ENCODE peak calls at places on chromosome 22, in four cellular contexts. I, S, U and T are unnamed samples.
A peak's percentile ranks its signal among the peaks of the same experiment; 100 is the strongest.

GRCh38 chr22:32650553-32651345 is 150.8 kb upstream of the TIMP3 start:
- DNase-seq in I (no peak), S (peak; percentile 51), U (no peak), T (no peak)

GRCh38 chr22:41023299-41023623 is 69.1 kb upstream of the EP300 start:
- DNase-seq in I (no peak), S (no peak), U (no peak), T (no peak)

GRCh38 chr22:19903513-19903912 is 38.1 kb upstream of the COMT start:
- DNase-seq in I (no peak), S (no peak), U (no peak), T (no peak)

GRCh38 chr22:27919943-27920755 is 1.1 kb upstream of the PITPNB start:
- DNase-seq in I (peak; percentile 81), S (no peak), U (peak; percentile 50), T (peak; percentile 26)

GRCh38 chr22:21866821-21867527 is 471 bp downstream of the MAPK1 start:
- DNase-seq in I (no peak), S (peak; percentile 88), U (no peak), T (peak; percentile 33)

GRCh38 chr22:39300198-39300830 is 19.1 kb downstream of the RPL3 start:
- DNase-seq in I (no peak), S (no peak), U (no peak), T (no peak)

GRCh38 chr22:49541451-49542230 is 286.0 kb downstream of the BRD1 start:
- DNase-seq in I (no peak), S (no peak), U (no peak), T (no peak)

GRCh38 chr22:46477967-46478635 is 59.3 kb downstream of the CELSR1 start:
- DNase-seq in I (no peak), S (no peak), U (no peak), T (no peak)

GRCh38 chr22:18001040-18001893 is 23.1 kb downstream of the MICAL3 start:
- DNase-seq in I (peak; percentile 99), S (peak; percentile 100), U (peak; percentile 95), T (peak; percentile 96)

GRCh38 chr22:20610243-20610686 is 102.9 kb downstream of the MED15 start:
- DNase-seq in I (no peak), S (no peak), U (no peak), T (no peak)

GRCh38 chr22:17337639-17338038 is 31.6 kb upstream of the CECR2 start:
- DNase-seq in I (no peak), S (no peak), U (no peak), T (no peak)

DNA sequence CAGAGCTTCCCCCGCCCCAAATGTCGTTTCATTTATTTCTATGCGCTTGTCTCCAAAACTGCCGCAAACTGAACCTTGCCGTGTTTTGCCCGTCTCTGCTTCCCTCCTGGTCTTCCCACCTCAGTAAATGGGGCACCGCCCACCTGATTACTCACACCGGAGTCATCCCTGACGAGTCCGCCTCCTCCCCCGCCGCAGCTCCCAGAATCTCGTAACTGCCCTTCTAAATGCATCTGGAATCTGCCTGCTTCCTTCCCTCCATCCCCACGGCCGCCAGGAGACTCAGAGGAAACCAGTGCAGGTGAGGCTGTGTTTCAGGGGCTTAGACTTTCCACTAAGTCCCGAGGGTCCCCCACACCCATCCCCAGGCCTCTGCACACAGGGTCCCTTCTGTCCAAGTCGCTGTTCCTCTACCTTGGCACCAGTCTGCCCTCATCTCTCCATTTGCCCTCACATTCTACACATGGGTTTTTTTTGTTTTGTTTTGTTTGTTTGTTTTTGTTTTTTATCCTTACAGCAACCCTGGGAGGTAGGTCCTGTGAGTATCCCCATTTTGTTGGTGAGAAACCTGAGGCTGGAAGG is 62.6 kb upstream of the PHF21B start:
- DNase-seq in I (peak; percentile 51), S (peak; percentile 21), U (peak; percentile 53), T (no peak)
- H3K4me3 ChIP-seq in I (no peak overlapping the region), S (no peak overlapping the region), U (no peak overlapping the region), T (no peak overlapping the region)

DNA sequence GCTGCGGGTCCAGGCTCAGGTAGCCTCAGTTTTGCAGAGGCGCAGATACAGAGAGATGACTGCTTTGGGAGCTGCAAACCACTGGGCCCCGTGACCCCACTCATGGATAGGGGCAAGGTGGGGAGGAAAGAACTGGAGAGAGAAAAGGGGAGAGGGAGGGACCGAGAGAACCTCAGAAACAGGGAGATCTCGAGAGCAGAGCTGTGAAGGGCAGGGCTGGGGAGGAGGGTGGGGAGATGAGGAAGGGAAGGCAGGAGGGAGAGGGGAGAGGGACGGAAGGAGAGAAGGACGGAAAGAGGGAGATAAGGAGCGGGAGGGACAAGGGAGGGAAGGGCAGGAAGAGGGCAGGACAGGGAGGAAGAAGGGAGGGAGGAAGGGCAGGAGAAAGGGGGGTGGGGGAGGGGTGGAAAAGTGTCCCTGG is 46.3 kb downstream of the IGLL1 start:
- DNase-seq in I (peak; percentile 72), S (peak; percentile 45), U (peak; percentile 59), T (peak; percentile 15)
- H3K4me1 ChIP-seq in I (peaks cover 56% of the 10 kb centered on the region), S (peaks cover 59% of the 10 kb centered on the region), U (peaks cover 66% of the 10 kb centered on the region), T (no peaks in the 10 kb centered on the region)

GRCh38 chr22:37517826-37518450 is 1.3 kb downstream of the CARD10 start:
- DNase-seq in I (no peak), S (no peak), U (no peak), T (no peak)
- H3K4me3 ChIP-seq in I (no peak overlapping the region), S (no peak overlapping the region), U (peak overlapping the region; percentile 63), T (no peak overlapping the region)

GRCh38 chr22:42892156-42892555 is 35.1 kb upstream of the ARFGAP3 start:
- DNase-seq in I (no peak), S (no peak), U (no peak), T (no peak)

GRCh38 chr22:42893366-42894150 is 36.5 kb upstream of the ARFGAP3 start:
- DNase-seq in I (no peak), S (no peak), U (no peak), T (no peak)

GRCh38 chr22:42891696-42892095 is 34.6 kb upstream of the ARFGAP3 start:
- DNase-seq in I (no peak), S (no peak), U (no peak), T (no peak)

GRCh38 chr22:42891008-42891407 is 33.9 kb upstream of the ARFGAP3 start:
- DNase-seq in I (no peak), S (no peak), U (no peak), T (no peak)

DNA sequence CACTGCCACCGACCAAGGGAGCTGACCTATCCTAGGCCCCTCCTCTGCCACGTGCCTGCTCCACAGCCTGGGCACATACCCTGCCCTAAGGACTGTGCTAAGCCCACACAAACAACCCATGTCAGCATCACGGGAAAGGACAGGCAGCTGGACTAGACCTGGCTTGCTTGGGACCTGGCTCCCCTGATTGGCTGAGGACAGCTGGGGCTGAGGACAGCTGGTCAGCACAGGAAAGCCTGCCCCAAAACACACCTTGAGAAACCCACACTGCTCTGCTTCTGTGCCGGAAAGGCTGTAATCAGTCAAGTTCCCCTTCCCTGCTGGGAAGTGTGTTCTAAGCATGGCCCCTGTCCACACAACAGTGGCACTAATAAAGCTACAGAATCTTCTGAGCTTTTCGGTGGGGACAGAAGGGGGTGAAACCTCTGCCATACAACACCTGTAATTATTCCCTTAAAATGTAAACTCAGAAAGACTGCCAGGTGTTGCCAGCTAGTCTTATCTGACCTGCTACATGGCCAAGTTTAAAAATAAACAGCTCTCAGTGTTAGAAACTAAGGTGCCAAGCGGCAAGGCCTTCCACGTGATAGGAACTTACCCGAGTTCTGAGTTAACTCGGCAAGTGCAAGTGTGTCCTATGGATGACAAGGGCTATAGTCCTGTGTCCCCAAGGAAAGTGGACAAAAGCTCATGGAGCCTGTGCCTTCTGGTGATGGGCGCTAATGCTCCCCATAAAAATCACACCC is 35.7 kb upstream of the ARFGAP3 start:
- DNase-seq in I (no peak), S (no peak), U (no peak), T (no peak)
- H3K4me1 ChIP-seq in I (peaks cover 3% of the 10 kb centered on the region), S (no peaks in the 10 kb centered on the region), U (peaks cover 9% of the 10 kb centered on the region), T (no peaks in the 10 kb centered on the region)

GRCh38 chr22:25110846-25111578 is 88.6 kb upstream of the CRYBB3 start:
- DNase-seq in I (peak; percentile 88), S (peak; percentile 33), U (peak; percentile 87), T (peak; percentile 81)

GRCh38 chr22:25113316-25113721 is 86.3 kb upstream of the CRYBB3 start:
- DNase-seq in I (no peak), S (no peak), U (no peak), T (peak; percentile 18)

GRCh38 chr22:25114369-25115362 is 85.0 kb upstream of the CRYBB3 start:
- DNase-seq in I (no peak), S (no peak), U (no peak), T (no peak)

GRCh38 chr22:25111579-25112517 is 87.8 kb upstream of the CRYBB3 start:
- DNase-seq in I (no peak), S (no peak), U (no peak), T (peak; percentile 71)

DNA sequence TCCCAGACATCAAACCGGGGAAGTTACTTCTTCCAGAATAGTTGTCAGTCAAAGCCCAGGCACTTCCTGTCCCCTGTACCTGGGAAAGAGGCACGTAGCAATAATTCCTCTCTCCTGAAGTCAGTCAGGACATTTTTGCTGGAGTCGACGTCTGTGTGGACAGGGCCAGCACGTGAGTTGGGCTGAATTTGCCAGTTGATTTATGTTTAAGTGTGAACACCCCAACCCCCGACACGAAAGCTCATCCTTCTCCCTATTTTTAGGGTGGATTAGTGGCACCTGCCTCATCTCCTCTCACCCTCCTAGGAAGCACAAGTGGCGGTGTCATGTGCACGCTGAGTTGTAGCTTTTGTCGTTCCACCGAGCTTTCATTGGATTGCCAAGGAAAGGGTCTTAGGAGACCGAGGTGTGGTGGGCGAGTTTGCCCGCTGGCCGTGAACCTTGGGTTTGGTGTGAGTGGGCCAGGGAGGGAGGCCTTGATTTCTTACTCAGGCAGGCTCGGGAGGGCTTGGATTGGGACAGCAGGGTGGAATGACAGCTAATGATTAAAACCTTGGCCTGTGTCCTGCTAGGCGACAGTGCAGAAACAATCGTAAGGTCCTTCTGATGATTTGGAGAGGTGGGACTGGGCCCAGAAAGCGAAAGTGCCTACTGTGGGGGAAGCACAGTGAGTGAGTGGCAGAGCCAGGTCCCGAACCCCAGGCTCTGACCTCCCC is 87.0 kb upstream of the CRYBB3 start:
- DNase-seq in I (no peak), S (no peak), U (no peak), T (no peak)
- H3K4me3 ChIP-seq in I (no peak overlapping the region), S (no peak overlapping the region), U (no peak overlapping the region), T (no peak overlapping the region)

DNA sequence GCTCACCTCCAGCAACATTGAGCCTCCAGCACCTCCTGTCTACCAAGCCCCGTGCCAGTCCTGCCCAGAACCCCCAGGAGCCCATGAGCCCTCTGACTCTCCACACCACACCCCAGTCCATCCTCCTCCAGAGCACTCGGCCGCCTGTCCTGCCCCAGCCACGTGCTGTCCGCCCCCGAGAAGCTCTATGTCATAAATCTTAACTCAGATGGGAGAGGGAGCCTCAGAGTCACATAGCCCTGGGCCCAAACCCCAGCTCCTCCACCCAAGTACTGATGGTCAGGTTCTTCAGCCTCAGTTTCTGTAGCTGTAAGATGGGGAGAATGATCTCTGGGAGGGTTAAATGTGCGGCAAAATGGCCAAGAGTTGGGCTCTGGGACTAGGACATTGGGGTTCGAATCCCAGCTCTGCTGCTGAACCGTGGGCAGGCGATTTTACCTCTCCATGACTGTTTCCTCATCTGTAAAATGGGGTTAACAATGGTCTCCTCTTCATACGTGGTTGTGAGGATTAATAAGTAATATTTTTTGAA is 27.8 kb downstream of the CYTH4 start:
- DNase-seq in I (no peak), S (peak; percentile 42), U (no peak), T (no peak)
- H3K4me1 ChIP-seq in I (peaks cover 10% of the 10 kb centered on the region), S (peaks cover 24% of the 10 kb centered on the region), U (peaks cover 6% of the 10 kb centered on the region), T (peaks cover 2% of the 10 kb centered on the region)

DNA sequence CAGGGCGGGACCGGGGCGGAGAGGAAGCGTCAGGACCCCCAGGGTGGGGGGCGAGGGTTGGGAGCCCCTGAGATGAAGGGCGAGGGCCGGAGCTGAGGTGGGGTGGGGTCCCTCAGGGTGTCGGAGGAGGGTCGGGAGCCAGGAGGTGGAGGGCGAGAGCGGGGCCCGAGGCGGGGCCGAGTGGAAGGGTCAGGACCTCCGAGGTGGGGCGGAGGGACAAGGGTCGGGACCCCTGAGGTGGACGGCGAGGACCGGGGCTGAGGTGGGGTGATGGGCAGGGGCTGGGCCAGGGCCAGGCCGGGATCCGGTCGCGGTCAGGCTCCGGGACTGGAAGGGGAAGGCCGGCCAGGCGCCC is 409 bp downstream of the SMC1B start:
- DNase-seq in I (no peak), S (no peak), U (no peak), T (no peak)
- H3K4me3 ChIP-seq in I (no peak overlapping the region), S (no peak overlapping the region), U (peak overlapping the region; percentile 71), T (no peak overlapping the region)